ENCODE peak calls at places on chromosomes 2 and 18, in six cellular contexts. One of them, this sample, is unnamed.

GRCh38 chr18:21474621-21475020 is 125.9 kb downstream of the ESCO1 start:
- DNase-seq in amniotic stem cell: no peak
- DNase-seq in activated CD8-positive, alpha-beta T cell treated with anti-CD3 and anti-CD28 coated beads, Interleukin-2, amount 10 ng/mL, durations not matched to agents 7 days and 5 days: no peak
- DNase-seq in K562: no peak
- DNase-seq in mucosa of gallbladder: no peak
- DNase-seq in substantia nigra: no peak
- DNase-seq in this sample: no peak

GRCh38 chr18:47251289-47252120 is at the start of gene SKOR2:
- DNase-seq in amniotic stem cell: no peak
- DNase-seq in mucosa of gallbladder: no peak
- DNase-seq in substantia nigra: no peak
- DNase-seq in K562: peak; percentile 2
- DNase-seq in activated CD8-positive, alpha-beta T cell treated with anti-CD3 and anti-CD28 coated beads, Interleukin-2, amount 10 ng/mL, durations not matched to agents 7 days and 5 days: no peak
- DNase-seq in this sample: no peak

GRCh38 chr2:231684314-231685223 is 23.8 kb upstream of the PTMA start:
- DNase-seq in amniotic stem cell: no peak
- DNase-seq in substantia nigra: peak; percentile 68
- DNase-seq in activated CD8-positive, alpha-beta T cell treated with anti-CD3 and anti-CD28 coated beads, Interleukin-2, amount 10 ng/mL, durations not matched to agents 7 days and 5 days: no peak
- DNase-seq in mucosa of gallbladder: no peak
- DNase-seq in K562: no peak
- DNase-seq in this sample: no peak

GRCh38 chr2:159206736-159207380 is 79.6 kb downstream of the WDSUB1 start:
- DNase-seq in mucosa of gallbladder: no peak
- DNase-seq in K562: no peak
- DNase-seq in amniotic stem cell: no peak
- DNase-seq in activated CD8-positive, alpha-beta T cell treated with anti-CD3 and anti-CD28 coated beads, Interleukin-2, amount 10 ng/mL, durations not matched to agents 7 days and 5 days: no peak
- DNase-seq in substantia nigra: no peak
- DNase-seq in this sample: no peak

GRCh38 chr18:59505311-59505710 is 146.2 kb upstream of the LMAN1 start:
- DNase-seq in K562: no peak
- DNase-seq in substantia nigra: no peak
- DNase-seq in mucosa of gallbladder: no peak
- DNase-seq in activated CD8-positive, alpha-beta T cell treated with anti-CD3 and anti-CD28 coated beads, Interleukin-2, amount 10 ng/mL, durations not matched to agents 7 days and 5 days: no peak
- DNase-seq in amniotic stem cell: no peak
- DNase-seq in this sample: no peak

GRCh38 chr2:147482111-147482510 is 362.7 kb upstream of the ACVR2A start:
- DNase-seq in mucosa of gallbladder: no peak
- DNase-seq in amniotic stem cell: no peak
- DNase-seq in activated CD8-positive, alpha-beta T cell treated with anti-CD3 and anti-CD28 coated beads, Interleukin-2, amount 10 ng/mL, durations not matched to agents 7 days and 5 days: no peak
- DNase-seq in substantia nigra: no peak
- DNase-seq in K562: no peak
- DNase-seq in this sample: no peak

GRCh38 chr2:10344105-10345066 is 41.7 kb downstream of the HPCAL1 start:
- DNase-seq in mucosa of gallbladder: no peak
- DNase-seq in K562: no peak
- DNase-seq in substantia nigra: no peak
- DNase-seq in amniotic stem cell: no peak
- DNase-seq in activated CD8-positive, alpha-beta T cell treated with anti-CD3 and anti-CD28 coated beads, Interleukin-2, amount 10 ng/mL, durations not matched to agents 7 days and 5 days: no peak
- DNase-seq in this sample: no peak

GRCh38 chr2:103161456-103162289 is 399.8 kb downstream of the TMEM182 start:
- DNase-seq in amniotic stem cell: peak; percentile 8
- DNase-seq in K562: peak; percentile 58
- DNase-seq in activated CD8-positive, alpha-beta T cell treated with anti-CD3 and anti-CD28 coated beads, Interleukin-2, amount 10 ng/mL, durations not matched to agents 7 days and 5 days: peak; percentile 25
- DNase-seq in substantia nigra: no peak
- DNase-seq in mucosa of gallbladder: peak; percentile 46
- DNase-seq in this sample: peak; percentile 41

GRCh38 chr2:190044866-190045265 is 17.7 kb downstream of the MSTN start:
- DNase-seq in K562: peak; percentile 28
- DNase-seq in substantia nigra: no peak
- DNase-seq in amniotic stem cell: no peak
- DNase-seq in mucosa of gallbladder: no peak
- DNase-seq in activated CD8-positive, alpha-beta T cell treated with anti-CD3 and anti-CD28 coated beads, Interleukin-2, amount 10 ng/mL, durations not matched to agents 7 days and 5 days: no peak
- DNase-seq in this sample: no peak

GRCh38 chr2:10426726-10427567 is 21.2 kb downstream of the ODC1 start:
- DNase-seq in K562: no peak
- DNase-seq in substantia nigra: no peak
- DNase-seq in activated CD8-positive, alpha-beta T cell treated with anti-CD3 and anti-CD28 coated beads, Interleukin-2, amount 10 ng/mL, durations not matched to agents 7 days and 5 days: no peak
- DNase-seq in amniotic stem cell: no peak
- DNase-seq in mucosa of gallbladder: no peak
- DNase-seq in this sample: no peak

GRCh38 chr18:31407649-31408048 is 31.1 kb downstream of the DSG4 start:
- DNase-seq in activated CD8-positive, alpha-beta T cell treated with anti-CD3 and anti-CD28 coated beads, Interleukin-2, amount 10 ng/mL, durations not matched to agents 7 days and 5 days: no peak
- DNase-seq in K562: no peak
- DNase-seq in amniotic stem cell: no peak
- DNase-seq in substantia nigra: no peak
- DNase-seq in mucosa of gallbladder: no peak
- DNase-seq in this sample: no peak

GRCh38 chr2:113228991-113229716 is 49.6 kb downstream of the PAX8 start:
- DNase-seq in activated CD8-positive, alpha-beta T cell treated with anti-CD3 and anti-CD28 coated beads, Interleukin-2, amount 10 ng/mL, durations not matched to agents 7 days and 5 days: no peak
- DNase-seq in substantia nigra: no peak
- DNase-seq in mucosa of gallbladder: no peak
- DNase-seq in amniotic stem cell: no peak
- DNase-seq in K562: peak; percentile 31
- DNase-seq in this sample: peak; percentile 71

GRCh38 chr2:20635698-20636584 is 15.0 kb downstream of the HS1BP3 start:
- DNase-seq in substantia nigra: peak; percentile 64
- DNase-seq in amniotic stem cell: peak; percentile 68
- DNase-seq in K562: peak; percentile 84
- DNase-seq in activated CD8-positive, alpha-beta T cell treated with anti-CD3 and anti-CD28 coated beads, Interleukin-2, amount 10 ng/mL, durations not matched to agents 7 days and 5 days: peak; percentile 48
- DNase-seq in mucosa of gallbladder: peak; percentile 85
- DNase-seq in this sample: peak; percentile 54

GRCh38 chr2:214649440-214650205 is 159.9 kb downstream of the BARD1 start:
- DNase-seq in amniotic stem cell: peak; percentile 46
- DNase-seq in substantia nigra: no peak
- DNase-seq in activated CD8-positive, alpha-beta T cell treated with anti-CD3 and anti-CD28 coated beads, Interleukin-2, amount 10 ng/mL, durations not matched to agents 7 days and 5 days: no peak
- DNase-seq in K562: no peak
- DNase-seq in mucosa of gallbladder: no peak
- DNase-seq in this sample: no peak

GRCh38 chr18:2961828-2962227 is 51.1 kb downstream of the LPIN2 start:
- DNase-seq in mucosa of gallbladder: no peak
- DNase-seq in amniotic stem cell: no peak
- DNase-seq in substantia nigra: no peak
- DNase-seq in activated CD8-positive, alpha-beta T cell treated with anti-CD3 and anti-CD28 coated beads, Interleukin-2, amount 10 ng/mL, durations not matched to agents 7 days and 5 days: peak; percentile 51
- DNase-seq in K562: no peak
- DNase-seq in this sample: no peak

GRCh38 chr2:38128653-38129052 is 52.7 kb upstream of the CYP1B1 start:
- DNase-seq in activated CD8-positive, alpha-beta T cell treated with anti-CD3 and anti-CD28 coated beads, Interleukin-2, amount 10 ng/mL, durations not matched to agents 7 days and 5 days: no peak
- DNase-seq in mucosa of gallbladder: peak; percentile 58
- DNase-seq in amniotic stem cell: no peak
- DNase-seq in substantia nigra: no peak
- DNase-seq in K562: no peak
- DNase-seq in this sample: no peak

GRCh38 chr2:199456383-199457146 is 1.2 kb downstream of the SATB2 start:
- DNase-seq in K562: peak; percentile 46
- DNase-seq in mucosa of gallbladder: no peak
- DNase-seq in amniotic stem cell: no peak
- DNase-seq in activated CD8-positive, alpha-beta T cell treated with anti-CD3 and anti-CD28 coated beads, Interleukin-2, amount 10 ng/mL, durations not matched to agents 7 days and 5 days: no peak
- DNase-seq in substantia nigra: no peak
- DNase-seq in this sample: no peak

GRCh38 chr2:196174424-196174823 is 3.0 kb upstream of the STK17B start:
- DNase-seq in amniotic stem cell: no peak
- DNase-seq in activated CD8-positive, alpha-beta T cell treated with anti-CD3 and anti-CD28 coated beads, Interleukin-2, amount 10 ng/mL, durations not matched to agents 7 days and 5 days: peak; percentile 69
- DNase-seq in substantia nigra: no peak
- DNase-seq in K562: no peak
- DNase-seq in mucosa of gallbladder: no peak
- DNase-seq in this sample: no peak

GRCh38 chr2:132670961-132671781 is 1.2 kb upstream of the LYPD1 start:
- DNase-seq in amniotic stem cell: no peak
- DNase-seq in mucosa of gallbladder: peak; percentile 22
- DNase-seq in K562: no peak
- DNase-seq in activated CD8-positive, alpha-beta T cell treated with anti-CD3 and anti-CD28 coated beads, Interleukin-2, amount 10 ng/mL, durations not matched to agents 7 days and 5 days: no peak
- DNase-seq in substantia nigra: no peak
- DNase-seq in this sample: peak; percentile 26

GRCh38 chr18:3140342-3140741 is 79.4 kb downstream of the MYOM1 start:
- DNase-seq in amniotic stem cell: no peak
- DNase-seq in mucosa of gallbladder: no peak
- DNase-seq in activated CD8-positive, alpha-beta T cell treated with anti-CD3 and anti-CD28 coated beads, Interleukin-2, amount 10 ng/mL, durations not matched to agents 7 days and 5 days: no peak
- DNase-seq in K562: no peak
- DNase-seq in substantia nigra: no peak
- DNase-seq in this sample: no peak

GRCh38 chr18:13245481-13246000 is 27.0 kb downstream of the LDLRAD4 start:
- DNase-seq in activated CD8-positive, alpha-beta T cell treated with anti-CD3 and anti-CD28 coated beads, Interleukin-2, amount 10 ng/mL, durations not matched to agents 7 days and 5 days: no peak
- DNase-seq in K562: no peak
- DNase-seq in substantia nigra: no peak
- DNase-seq in mucosa of gallbladder: no peak
- DNase-seq in amniotic stem cell: no peak
- DNase-seq in this sample: no peak

GRCh38 chr2:30031184-30031583 is 109.8 kb upstream of the ALK start:
- DNase-seq in substantia nigra: no peak
- DNase-seq in K562: no peak
- DNase-seq in mucosa of gallbladder: no peak
- DNase-seq in activated CD8-positive, alpha-beta T cell treated with anti-CD3 and anti-CD28 coated beads, Interleukin-2, amount 10 ng/mL, durations not matched to agents 7 days and 5 days: no peak
- DNase-seq in amniotic stem cell: no peak
- DNase-seq in this sample: no peak